ENCODE peak calls at places on chromosome 13, in nine cellular contexts. I is heart left ventricle, Z is Peyer's patch, D is suprapubic skin, A is gastrocnemius medialis, M is IMR-90, U is tibial nerve, E is breast epithelium, N is spleen. G is an unnamed sample.

GRCh38 chr13:32427852-32428580 is at the start of gene N4BP2L1:
- DNase-seq in I (peak; percentile 82), Z (peak; percentile 94), D (peak; percentile 88), A (peak; percentile 59), M (no peak), U (peak; percentile 80), E (peak; percentile 83), N (peak; percentile 94), G (peak; percentile 75)

GRCh38 chr13:101728615-101729014 is 276.1 kb downstream of the ITGBL1 start:
- DNase-seq in I (no peak), Z (no peak), D (no peak), A (no peak), M (no peak), U (no peak), E (no peak), N (no peak), G (no peak)

GRCh38 chr13:90615236-90615635 is 732.3 kb upstream of the MIR17HG start:
- DNase-seq in I (no peak), Z (no peak), D (no peak), A (no peak), M (no peak), U (no peak), E (no peak), N (no peak), G (no peak)

GRCh38 chr13:26376430-26376829 is 122.5 kb downstream of the CDK8 start:
- DNase-seq in I (no peak), Z (no peak), D (no peak), A (no peak), M (no peak), U (no peak), E (no peak), N (no peak), G (no peak)

GRCh38 chr13:19794552-19795143 is 11.9 kb upstream of the PSPC1 start:
- DNase-seq in I (no peak), Z (no peak), D (no peak), A (no peak), M (no peak), U (no peak), E (peak; percentile 45), N (no peak), G (no peak)

GRCh38 chr13:94079876-94080275 is 399.6 kb downstream of the DCT start:
- DNase-seq in I (no peak), Z (no peak), D (no peak), A (no peak), M (peak; percentile 54), U (no peak), E (no peak), N (no peak), G (no peak)

GRCh38 chr13:91520952-91521351 is 122.5 kb downstream of the GPC5 start:
- DNase-seq in I (no peak), Z (no peak), D (no peak), A (no peak), M (no peak), U (no peak), E (no peak), N (no peak), G (no peak)

GRCh38 chr13:100490692-100491091 is 97.9 kb downstream of the GGACT start:
- DNase-seq in I (no peak), Z (no peak), D (no peak), A (no peak), M (no peak), U (no peak), E (no peak), N (no peak), G (no peak)

GRCh38 chr13:47480121-47480520 is 521.0 kb downstream of the SUCLA2 start:
- DNase-seq in I (no peak), Z (no peak), D (no peak), A (no peak), M (peak; percentile 96), U (no peak), E (no peak), N (no peak), G (no peak)

DNA sequence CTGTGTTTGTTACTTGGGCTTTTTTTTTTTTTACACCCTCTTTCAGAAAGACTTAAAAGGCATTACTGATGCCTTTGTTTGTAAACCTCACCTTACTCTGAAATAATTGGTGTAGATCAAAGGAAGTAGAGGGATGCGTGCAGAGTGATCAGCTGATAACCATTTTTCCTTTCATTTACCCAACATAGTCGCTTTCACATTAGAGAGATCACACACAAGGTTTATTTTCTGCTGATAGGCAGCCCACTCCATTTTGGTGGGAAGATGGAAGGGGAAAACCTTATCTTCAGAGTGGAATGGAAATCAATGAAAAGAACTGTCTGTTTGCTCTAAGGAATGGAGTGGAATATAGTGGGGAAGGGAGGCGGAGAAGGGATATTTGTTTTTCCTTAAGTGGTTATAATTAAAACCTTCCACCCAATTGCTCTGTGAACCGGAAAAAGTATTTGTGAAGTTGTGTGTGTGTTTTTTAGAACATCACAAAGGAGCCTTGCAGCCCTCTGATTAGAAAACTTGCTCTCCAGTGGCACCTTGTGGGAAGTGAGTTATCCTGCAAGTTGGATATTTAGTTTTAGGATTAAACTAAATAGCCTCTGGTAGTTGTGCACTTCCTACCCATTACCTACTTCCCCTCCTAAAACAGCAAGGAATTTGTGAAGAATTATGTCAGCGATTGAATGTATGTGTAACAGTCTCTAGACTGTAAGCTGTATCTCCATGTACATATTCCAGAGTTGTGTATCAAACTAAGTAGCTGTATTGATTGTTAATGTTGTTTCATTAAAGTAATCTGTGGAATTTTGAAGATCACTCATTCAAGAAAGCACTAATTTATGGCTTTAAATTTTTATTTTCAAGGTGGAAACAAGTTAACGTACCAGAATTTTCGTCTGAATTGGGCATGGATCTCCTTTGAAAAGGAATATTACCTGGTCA is 76.8 kb downstream of the FREM2 start:
- DNase-seq in I (no peak), Z (no peak), D (no peak), A (no peak), M (peak; percentile 33), U (no peak), E (no peak), N (no peak), G (no peak)
- TF ChIP-seq CTCF in I (peak; percentile 28), Z (no peak), D (peak; percentile 30), A (peak; percentile 56), M (peak; percentile 52), U (peak; percentile 31), E (no peak), N (peak; percentile 12), G (peak; percentile 25)

DNA sequence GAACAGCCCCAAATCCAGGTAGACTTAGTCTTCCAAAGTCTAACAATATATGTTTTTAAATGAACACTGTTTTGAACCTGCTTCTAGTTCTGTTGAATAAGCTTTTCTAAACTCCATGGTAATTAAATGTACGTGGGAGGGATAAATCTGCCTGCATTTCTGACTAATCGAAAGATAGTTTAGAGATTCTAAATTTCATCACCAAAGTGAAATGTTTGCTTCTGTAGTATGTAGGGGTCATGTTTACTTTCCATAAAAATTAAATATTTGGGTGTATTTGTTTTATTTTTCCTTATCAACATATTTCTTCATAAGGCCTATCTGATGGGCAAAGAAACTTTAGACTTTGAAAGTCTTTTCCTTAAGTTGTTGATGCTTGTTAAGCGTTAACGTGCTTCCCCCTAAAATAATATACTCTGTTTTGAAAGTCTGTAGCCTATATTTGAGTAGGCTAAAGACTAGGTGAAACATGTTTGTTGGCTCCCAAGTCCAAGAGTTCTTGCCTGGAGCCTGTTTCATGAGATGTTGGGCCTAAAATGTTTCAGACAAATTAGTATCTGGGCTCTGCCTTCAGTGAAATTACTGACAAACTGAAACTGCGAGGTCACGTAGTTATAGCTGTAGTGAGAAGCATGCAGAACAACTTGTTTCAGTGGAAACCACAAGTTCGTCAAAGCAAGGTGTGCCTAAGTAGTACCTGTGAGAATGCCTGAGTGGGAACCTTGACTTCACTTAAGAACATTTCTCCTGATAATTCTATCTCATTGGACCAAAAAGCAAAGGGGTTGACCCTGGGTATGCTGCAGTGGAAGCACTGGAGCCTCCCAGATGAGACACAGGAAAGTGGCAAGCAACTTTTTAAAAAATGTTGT is 126.2 kb downstream of the LMO7 start:
- DNase-seq in I (no peak), Z (peak; percentile 50), D (no peak), A (no peak), M (peak; percentile 63), U (no peak), E (no peak), N (no peak), G (no peak)
- TF ChIP-seq POLR2A in I (no peak), Z (peak; percentile 32), D (no peak), A (peak; percentile 20), M (no peak), U (no peak), E (no peak), N (no peak), G (no peak)

GRCh38 chr13:24894972-24895300 is 131.0 kb downstream of the RNF17 start:
- DNase-seq in I (no peak), Z (no peak), D (no peak), A (no peak), M (no peak), U (no peak), E (no peak), N (no peak), G (no peak)
- H3K27ac ChIP-seq in I (no peak overlapping the region), Z (no peak overlapping the region), D (no peak overlapping the region), A (no peak overlapping the region), M (no peak overlapping the region), U (no peak overlapping the region), E (no peak overlapping the region), N (no peak overlapping the region), G (no peak overlapping the region)

GRCh38 chr13:51297556-51297955 is 41.9 kb upstream of the SERPINE3 start:
- DNase-seq in I (no peak), Z (no peak), D (no peak), A (no peak), M (no peak), U (no peak), E (no peak), N (no peak), G (no peak)
- TF ChIP-seq CTCF in I (no peak), Z (no peak), D (no peak), A (no peak), M (no peak), U (no peak), E (no peak), N (no peak), G (no peak)

GRCh38 chr13:66899955-66900354 is 330.2 kb downstream of the PCDH9 start:
- DNase-seq in I (no peak), Z (no peak), D (no peak), A (no peak), M (peak; percentile 5), U (no peak), E (no peak), N (no peak), G (no peak)
- TF ChIP-seq POLR2A in I (no peak), Z (no peak), D (no peak), A (no peak), M (no peak), U (no peak), E (no peak), N (no peak), G (no peak)

GRCh38 chr13:35729926-35730627 is 253.6 kb upstream of the MAB21L1 start:
- DNase-seq in I (peak; percentile 83), Z (no peak), D (no peak), A (peak; percentile 63), M (no peak), U (peak; percentile 24), E (no peak), N (no peak), G (no peak)
- H3K27ac ChIP-seq in I (peak overlapping the region; percentile 65), Z (no peak overlapping the region), D (no peak overlapping the region), A (peak overlapping the region; percentile 48), M (no peak overlapping the region), U (peak overlapping the region; percentile 37), E (no peak overlapping the region), N (no peak overlapping the region), G (no peak overlapping the region)